ENCODE peak calls at places on chromosomes 2 and 18, in ten cellular contexts. One of them, this sample, is unnamed.

GRCh38 chr2:74917702-74918619 is 40.5 kb upstream of the POLE4 start:
- DNase-seq in dorsolateral prefrontal cortex: no peak
- DNase-seq in pancreas: no peak
- DNase-seq in epithelial cell of esophagus: peak; percentile 84
- DNase-seq in naive thymus-derived CD4-positive, alpha-beta T cell: no peak
- DNase-seq in RWPE2: peak; percentile 65
- DNase-seq in tibial nerve: no peak
- DNase-seq in GM12865: no peak
- DNase-seq in CD8-positive, alpha-beta T cell: no peak
- DNase-seq in aorta: no peak
- DNase-seq in this sample: no peak

GRCh38 chr2:45276914-45277313 is 267.7 kb upstream of the SIX2 start:
- DNase-seq in dorsolateral prefrontal cortex: no peak
- DNase-seq in pancreas: peak; percentile 47
- DNase-seq in epithelial cell of esophagus: no peak
- DNase-seq in naive thymus-derived CD4-positive, alpha-beta T cell: no peak
- DNase-seq in RWPE2: no peak
- DNase-seq in tibial nerve: no peak
- DNase-seq in GM12865: no peak
- DNase-seq in CD8-positive, alpha-beta T cell: no peak
- DNase-seq in aorta: no peak
- DNase-seq in this sample: no peak

GRCh38 chr2:73092146-73092783 is 20.5 kb downstream of the RAB11FIP5 start:
- DNase-seq in dorsolateral prefrontal cortex: no peak
- DNase-seq in pancreas: no peak
- DNase-seq in epithelial cell of esophagus: no peak
- DNase-seq in naive thymus-derived CD4-positive, alpha-beta T cell: no peak
- DNase-seq in RWPE2: no peak
- DNase-seq in tibial nerve: no peak
- DNase-seq in GM12865: no peak
- DNase-seq in CD8-positive, alpha-beta T cell: no peak
- DNase-seq in aorta: no peak
- DNase-seq in this sample: no peak

GRCh38 chr2:60554649-60555065 is 1.2 kb upstream of the BCL11A start:
- DNase-seq in dorsolateral prefrontal cortex: no peak
- DNase-seq in pancreas: peak; percentile 55
- DNase-seq in epithelial cell of esophagus: no peak
- DNase-seq in naive thymus-derived CD4-positive, alpha-beta T cell: no peak
- DNase-seq in RWPE2: no peak
- DNase-seq in tibial nerve: no peak
- DNase-seq in GM12865: no peak
- DNase-seq in CD8-positive, alpha-beta T cell: no peak
- DNase-seq in aorta: no peak
- DNase-seq in this sample: no peak

GRCh38 chr2:236408090-236408489 is 143.9 kb upstream of the ASB18 start:
- DNase-seq in dorsolateral prefrontal cortex: no peak
- DNase-seq in pancreas: no peak
- DNase-seq in epithelial cell of esophagus: no peak
- DNase-seq in naive thymus-derived CD4-positive, alpha-beta T cell: no peak
- DNase-seq in RWPE2: no peak
- DNase-seq in tibial nerve: no peak
- DNase-seq in GM12865: no peak
- DNase-seq in CD8-positive, alpha-beta T cell: no peak
- DNase-seq in aorta: no peak
- DNase-seq in this sample: no peak

GRCh38 chr2:224561234-224562005 is 23.7 kb downstream of the CUL3 start:
- DNase-seq in dorsolateral prefrontal cortex: no peak
- DNase-seq in pancreas: no peak
- DNase-seq in epithelial cell of esophagus: no peak
- DNase-seq in naive thymus-derived CD4-positive, alpha-beta T cell: no peak
- DNase-seq in RWPE2: no peak
- DNase-seq in tibial nerve: no peak
- DNase-seq in GM12865: peak; percentile 26
- DNase-seq in CD8-positive, alpha-beta T cell: no peak
- DNase-seq in aorta: no peak
- DNase-seq in this sample: no peak

GRCh38 chr2:37653805-37654378 is 17.6 kb downstream of the CDC42EP3 start:
- DNase-seq in dorsolateral prefrontal cortex: peak; percentile 57
- DNase-seq in pancreas: peak; percentile 34
- DNase-seq in epithelial cell of esophagus: peak; percentile 85
- DNase-seq in naive thymus-derived CD4-positive, alpha-beta T cell: no peak
- DNase-seq in RWPE2: no peak
- DNase-seq in tibial nerve: no peak
- DNase-seq in GM12865: peak; percentile 94
- DNase-seq in CD8-positive, alpha-beta T cell: no peak
- DNase-seq in aorta: peak; percentile 77
- DNase-seq in this sample: no peak

GRCh38 chr2:197212344-197213262 is 98.0 kb downstream of the ANKRD44 start:
- DNase-seq in dorsolateral prefrontal cortex: no peak
- DNase-seq in pancreas: no peak
- DNase-seq in epithelial cell of esophagus: no peak
- DNase-seq in naive thymus-derived CD4-positive, alpha-beta T cell: peak; percentile 51
- DNase-seq in RWPE2: no peak
- DNase-seq in tibial nerve: no peak
- DNase-seq in GM12865: peak; percentile 63
- DNase-seq in CD8-positive, alpha-beta T cell: peak; percentile 69
- DNase-seq in aorta: no peak
- DNase-seq in this sample: no peak

DNA sequence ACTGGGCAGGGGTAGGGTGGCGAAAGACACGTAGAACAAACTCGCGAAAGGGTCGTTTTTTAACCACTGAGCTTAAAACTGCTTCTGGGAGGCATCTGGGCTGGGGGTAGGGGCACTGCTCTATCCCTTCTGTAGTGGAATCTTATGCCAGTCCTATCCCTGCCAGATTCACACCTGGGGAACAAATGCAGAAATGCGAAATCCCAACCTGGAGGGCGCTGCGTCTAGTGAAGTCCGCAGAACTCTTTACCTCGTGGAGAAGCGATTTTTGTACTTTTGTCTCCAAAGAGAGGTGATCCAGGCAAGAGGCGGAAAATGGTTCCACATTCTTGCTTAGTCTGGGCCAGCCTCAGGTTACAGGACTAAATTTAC is 10.3 kb downstream of the TBR1 start:
- DNase-seq in dorsolateral prefrontal cortex: no peak
- DNase-seq in pancreas: no peak
- DNase-seq in epithelial cell of esophagus: no peak
- DNase-seq in naive thymus-derived CD4-positive, alpha-beta T cell: no peak
- DNase-seq in RWPE2: no peak
- DNase-seq in tibial nerve: no peak
- DNase-seq in GM12865: no peak
- DNase-seq in CD8-positive, alpha-beta T cell: no peak
- DNase-seq in aorta: no peak
- DNase-seq in this sample: no peak
- H3K4me3 ChIP-seq in dorsolateral prefrontal cortex: peak overlapping the region; percentile 65
- H3K4me3 ChIP-seq in pancreas: no peak overlapping the region
- H3K4me3 ChIP-seq in epithelial cell of esophagus: no peak overlapping the region
- H3K4me3 ChIP-seq in naive thymus-derived CD4-positive, alpha-beta T cell: no peak overlapping the region
- H3K4me3 ChIP-seq in RWPE2: no peak overlapping the region
- H3K4me3 ChIP-seq in tibial nerve: no peak overlapping the region
- H3K4me3 ChIP-seq in GM12865: no peak overlapping the region
- H3K4me3 ChIP-seq in CD8-positive, alpha-beta T cell: no peak overlapping the region
- H3K4me3 ChIP-seq in aorta: no peak overlapping the region
- H3K4me3 ChIP-seq in this sample: no peak overlapping the region

GRCh38 chr18:74412106-74412880 is 44.8 kb downstream of the DIPK1C start:
- DNase-seq in dorsolateral prefrontal cortex: peak; percentile 82
- DNase-seq in pancreas: no peak
- DNase-seq in epithelial cell of esophagus: no peak
- DNase-seq in naive thymus-derived CD4-positive, alpha-beta T cell: no peak
- DNase-seq in RWPE2: no peak
- DNase-seq in tibial nerve: no peak
- DNase-seq in GM12865: no peak
- DNase-seq in CD8-positive, alpha-beta T cell: no peak
- DNase-seq in aorta: peak; percentile 53
- DNase-seq in this sample: no peak

GRCh38 chr18:74413811-74414210 is 43.3 kb downstream of the DIPK1C start:
- DNase-seq in dorsolateral prefrontal cortex: no peak
- DNase-seq in pancreas: no peak
- DNase-seq in epithelial cell of esophagus: no peak
- DNase-seq in naive thymus-derived CD4-positive, alpha-beta T cell: no peak
- DNase-seq in RWPE2: no peak
- DNase-seq in tibial nerve: no peak
- DNase-seq in GM12865: no peak
- DNase-seq in CD8-positive, alpha-beta T cell: no peak
- DNase-seq in aorta: peak; percentile 32
- DNase-seq in this sample: no peak

GRCh38 chr18:74418023-74418422 is 39.1 kb downstream of the DIPK1C start:
- DNase-seq in dorsolateral prefrontal cortex: no peak
- DNase-seq in pancreas: no peak
- DNase-seq in epithelial cell of esophagus: no peak
- DNase-seq in naive thymus-derived CD4-positive, alpha-beta T cell: no peak
- DNase-seq in RWPE2: no peak
- DNase-seq in tibial nerve: no peak
- DNase-seq in GM12865: no peak
- DNase-seq in CD8-positive, alpha-beta T cell: no peak
- DNase-seq in aorta: no peak
- DNase-seq in this sample: no peak

GRCh38 chr18:74416124-74416523 is 41.0 kb downstream of the DIPK1C start:
- DNase-seq in dorsolateral prefrontal cortex: no peak
- DNase-seq in pancreas: no peak
- DNase-seq in epithelial cell of esophagus: no peak
- DNase-seq in naive thymus-derived CD4-positive, alpha-beta T cell: no peak
- DNase-seq in RWPE2: no peak
- DNase-seq in tibial nerve: no peak
- DNase-seq in GM12865: no peak
- DNase-seq in CD8-positive, alpha-beta T cell: no peak
- DNase-seq in aorta: peak; percentile 65
- DNase-seq in this sample: no peak

DNA sequence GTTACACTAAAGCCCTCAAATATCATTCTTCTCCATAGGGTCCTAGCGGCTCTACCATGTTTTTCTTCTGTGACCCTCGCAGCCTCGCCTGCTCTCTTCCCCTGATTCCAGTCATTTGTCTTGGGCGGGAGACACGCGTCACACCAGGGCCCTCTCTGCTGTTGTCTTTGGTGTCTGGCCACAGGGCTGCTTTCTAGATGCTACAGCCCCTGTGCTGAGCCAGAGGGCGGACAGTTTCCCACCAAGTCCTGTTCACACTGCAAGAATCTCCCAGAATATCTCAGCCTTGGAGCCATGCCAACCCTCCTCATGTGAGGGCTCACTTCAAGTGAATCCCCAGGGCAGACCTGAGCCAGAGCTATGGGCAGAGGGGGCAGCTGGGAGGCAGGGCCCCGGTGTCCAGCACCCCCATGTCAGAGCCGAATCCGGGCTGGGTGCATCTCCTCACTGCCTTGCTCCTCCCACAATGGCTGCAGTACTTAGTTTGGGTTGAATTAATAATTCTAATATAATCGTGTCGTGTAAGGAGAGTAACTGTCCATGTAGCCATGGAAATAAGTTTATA is 42.1 kb downstream of the DIPK1C start:
- DNase-seq in dorsolateral prefrontal cortex: no peak
- DNase-seq in pancreas: no peak
- DNase-seq in epithelial cell of esophagus: no peak
- DNase-seq in naive thymus-derived CD4-positive, alpha-beta T cell: no peak
- DNase-seq in RWPE2: no peak
- DNase-seq in tibial nerve: no peak
- DNase-seq in GM12865: no peak
- DNase-seq in CD8-positive, alpha-beta T cell: no peak
- DNase-seq in aorta: peak; percentile 59
- DNase-seq in this sample: no peak
- H3K4me3 ChIP-seq in dorsolateral prefrontal cortex: no peak overlapping the region
- H3K4me3 ChIP-seq in pancreas: no peak overlapping the region
- H3K4me3 ChIP-seq in epithelial cell of esophagus: no peak overlapping the region
- H3K4me3 ChIP-seq in naive thymus-derived CD4-positive, alpha-beta T cell: no peak overlapping the region
- H3K4me3 ChIP-seq in RWPE2: no peak overlapping the region
- H3K4me3 ChIP-seq in tibial nerve: no peak overlapping the region
- H3K4me3 ChIP-seq in GM12865: no peak overlapping the region
- H3K4me3 ChIP-seq in CD8-positive, alpha-beta T cell: no peak overlapping the region
- H3K4me3 ChIP-seq in aorta: no peak overlapping the region
- H3K4me3 ChIP-seq in this sample: no peak overlapping the region

DNA sequence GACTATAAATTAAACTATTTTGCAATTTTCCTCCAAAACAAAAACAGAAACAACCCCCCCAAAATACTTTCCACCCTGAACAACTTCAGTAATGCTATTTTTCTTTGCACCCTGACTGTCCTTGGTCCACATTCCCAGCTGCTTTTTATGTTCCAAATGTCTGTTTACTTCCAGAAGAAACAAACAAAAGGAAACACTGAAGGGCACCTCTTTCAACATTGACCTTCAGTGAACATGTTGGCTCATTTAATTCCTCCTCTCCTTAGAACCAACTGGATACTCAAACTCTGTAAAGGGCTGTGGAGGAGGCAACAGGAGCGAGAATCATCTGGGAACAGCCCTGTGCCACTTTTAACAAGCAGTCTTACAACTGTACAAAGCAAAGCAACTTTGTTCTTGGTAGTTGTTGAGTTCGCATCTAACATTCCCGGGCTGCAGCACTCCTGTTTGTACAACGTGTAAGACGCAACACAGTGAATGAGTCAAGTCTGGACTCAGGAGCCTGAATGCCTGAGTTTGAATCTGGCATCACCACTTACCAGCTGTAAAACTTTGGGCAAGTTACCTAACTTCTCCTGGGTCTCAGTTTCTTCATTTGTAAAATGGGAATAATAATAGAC is 111.4 kb upstream of the GATA6 start:
- DNase-seq in dorsolateral prefrontal cortex: no peak
- DNase-seq in pancreas: no peak
- DNase-seq in epithelial cell of esophagus: peak; percentile 37
- DNase-seq in naive thymus-derived CD4-positive, alpha-beta T cell: no peak
- DNase-seq in RWPE2: no peak
- DNase-seq in tibial nerve: no peak
- DNase-seq in GM12865: no peak
- DNase-seq in CD8-positive, alpha-beta T cell: no peak
- DNase-seq in aorta: no peak
- DNase-seq in this sample: no peak
- H3K4me3 ChIP-seq in dorsolateral prefrontal cortex: no peak overlapping the region
- H3K4me3 ChIP-seq in pancreas: no peak overlapping the region
- H3K4me3 ChIP-seq in epithelial cell of esophagus: no peak overlapping the region
- H3K4me3 ChIP-seq in naive thymus-derived CD4-positive, alpha-beta T cell: no peak overlapping the region
- H3K4me3 ChIP-seq in RWPE2: no peak overlapping the region
- H3K4me3 ChIP-seq in tibial nerve: no peak overlapping the region
- H3K4me3 ChIP-seq in GM12865: no peak overlapping the region
- H3K4me3 ChIP-seq in CD8-positive, alpha-beta T cell: no peak overlapping the region
- H3K4me3 ChIP-seq in aorta: no peak overlapping the region
- H3K4me3 ChIP-seq in this sample: no peak overlapping the region

GRCh38 chr2:176494949-176495353 is 225.7 kb downstream of the MTX2 start:
- DNase-seq in dorsolateral prefrontal cortex: no peak
- DNase-seq in pancreas: no peak
- DNase-seq in epithelial cell of esophagus: peak; percentile 30
- DNase-seq in naive thymus-derived CD4-positive, alpha-beta T cell: no peak
- DNase-seq in RWPE2: no peak
- DNase-seq in tibial nerve: peak; percentile 76
- DNase-seq in GM12865: no peak
- DNase-seq in CD8-positive, alpha-beta T cell: no peak
- DNase-seq in aorta: no peak
- DNase-seq in this sample: no peak

GRCh38 chr2:176500921-176501320 is 231.7 kb downstream of the MTX2 start:
- DNase-seq in dorsolateral prefrontal cortex: no peak
- DNase-seq in pancreas: no peak
- DNase-seq in epithelial cell of esophagus: no peak
- DNase-seq in naive thymus-derived CD4-positive, alpha-beta T cell: no peak
- DNase-seq in RWPE2: no peak
- DNase-seq in tibial nerve: no peak
- DNase-seq in GM12865: no peak
- DNase-seq in CD8-positive, alpha-beta T cell: no peak
- DNase-seq in aorta: no peak
- DNase-seq in this sample: no peak

GRCh38 chr2:176493909-176494308 is 224.7 kb downstream of the MTX2 start:
- DNase-seq in dorsolateral prefrontal cortex: no peak
- DNase-seq in pancreas: no peak
- DNase-seq in epithelial cell of esophagus: no peak
- DNase-seq in naive thymus-derived CD4-positive, alpha-beta T cell: no peak
- DNase-seq in RWPE2: no peak
- DNase-seq in tibial nerve: no peak
- DNase-seq in GM12865: no peak
- DNase-seq in CD8-positive, alpha-beta T cell: no peak
- DNase-seq in aorta: no peak
- DNase-seq in this sample: no peak

GRCh38 chr2:176493221-176493825 is 224.1 kb downstream of the MTX2 start:
- DNase-seq in dorsolateral prefrontal cortex: peak; percentile 48
- DNase-seq in pancreas: no peak
- DNase-seq in epithelial cell of esophagus: no peak
- DNase-seq in naive thymus-derived CD4-positive, alpha-beta T cell: no peak
- DNase-seq in RWPE2: no peak
- DNase-seq in tibial nerve: no peak
- DNase-seq in GM12865: no peak
- DNase-seq in CD8-positive, alpha-beta T cell: no peak
- DNase-seq in aorta: no peak
- DNase-seq in this sample: no peak

GRCh38 chr2:176496756-176497155 is 227.5 kb downstream of the MTX2 start:
- DNase-seq in dorsolateral prefrontal cortex: no peak
- DNase-seq in pancreas: no peak
- DNase-seq in epithelial cell of esophagus: no peak
- DNase-seq in naive thymus-derived CD4-positive, alpha-beta T cell: no peak
- DNase-seq in RWPE2: no peak
- DNase-seq in tibial nerve: no peak
- DNase-seq in GM12865: no peak
- DNase-seq in CD8-positive, alpha-beta T cell: no peak
- DNase-seq in aorta: no peak
- DNase-seq in this sample: no peak
- H3K4me3 ChIP-seq in dorsolateral prefrontal cortex: no peak overlapping the region
- H3K4me3 ChIP-seq in pancreas: no peak overlapping the region
- H3K4me3 ChIP-seq in epithelial cell of esophagus: no peak overlapping the region
- H3K4me3 ChIP-seq in naive thymus-derived CD4-positive, alpha-beta T cell: no peak overlapping the region
- H3K4me3 ChIP-seq in RWPE2: no peak overlapping the region
- H3K4me3 ChIP-seq in tibial nerve: no peak overlapping the region
- H3K4me3 ChIP-seq in GM12865: no peak overlapping the region
- H3K4me3 ChIP-seq in CD8-positive, alpha-beta T cell: no peak overlapping the region
- H3K4me3 ChIP-seq in aorta: no peak overlapping the region
- H3K4me3 ChIP-seq in this sample: no peak overlapping the region

This sample was measured in LNCaP clone FGC.